ENCODE peak calls at places on chromosomes 11 and 22, in seven cellular contexts. One of them, this sample, is unnamed.

GRCh38 chr11:45104006-45104789 is 42.2 kb upstream of the PRDM11 start:
- DNase-seq in HCT116: no peak
- DNase-seq in K562: no peak
- DNase-seq in H1: peak; percentile 31
- DNase-seq in SK-N-SH: no peak
- DNase-seq in GM12878: no peak
- DNase-seq in HepG2: no peak
- DNase-seq in this sample: no peak

GRCh38 chr11:69365567-69365966 is 71.6 kb downstream of the MYEOV start:
- DNase-seq in HCT116: no peak
- DNase-seq in K562: no peak
- DNase-seq in H1: peak; percentile 20
- DNase-seq in SK-N-SH: no peak
- DNase-seq in GM12878: no peak
- DNase-seq in HepG2: no peak
- DNase-seq in this sample: no peak

GRCh38 chr11:79592441-79593223 is 151.8 kb upstream of the TENM4 start:
- DNase-seq in HCT116: no peak
- DNase-seq in K562: no peak
- DNase-seq in H1: no peak
- DNase-seq in SK-N-SH: no peak
- DNase-seq in GM12878: no peak
- DNase-seq in HepG2: no peak
- DNase-seq in this sample: no peak

GRCh38 chr11:120877746-120878365 is 146.0 kb upstream of the TBCEL start:
- DNase-seq in HCT116: no peak
- DNase-seq in K562: no peak
- DNase-seq in H1: no peak
- DNase-seq in SK-N-SH: no peak
- DNase-seq in GM12878: no peak
- DNase-seq in HepG2: no peak
- DNase-seq in this sample: no peak

GRCh38 chr22:26095271-26095956 is 73.8 kb upstream of the SEZ6L start:
- DNase-seq in HCT116: no peak
- DNase-seq in K562: no peak
- DNase-seq in H1: no peak
- DNase-seq in SK-N-SH: no peak
- DNase-seq in GM12878: no peak
- DNase-seq in HepG2: no peak
- DNase-seq in this sample: no peak

GRCh38 chr11:128727811-128728431 is 34.0 kb downstream of the FLI1 start:
- DNase-seq in HCT116: no peak
- DNase-seq in K562: no peak
- DNase-seq in H1: no peak
- DNase-seq in SK-N-SH: no peak
- DNase-seq in GM12878: no peak
- DNase-seq in HepG2: no peak
- DNase-seq in this sample: no peak

GRCh38 chr11:14908214-14908880 is 16.3 kb upstream of the CYP2R1 start:
- DNase-seq in HCT116: peak; percentile 51
- DNase-seq in K562: peak; percentile 49
- DNase-seq in H1: no peak
- DNase-seq in SK-N-SH: peak; percentile 55
- DNase-seq in GM12878: no peak
- DNase-seq in HepG2: peak; percentile 44
- DNase-seq in this sample: peak; percentile 68

GRCh38 chr22:33464698-33465097 is 406.5 kb upstream of the SYN3 start:
- DNase-seq in HCT116: no peak
- DNase-seq in K562: no peak
- DNase-seq in H1: no peak
- DNase-seq in SK-N-SH: no peak
- DNase-seq in GM12878: no peak
- DNase-seq in HepG2: no peak
- DNase-seq in this sample: no peak

GRCh38 chr11:108472681-108473080 is 5.4 kb upstream of the C11orf65 start:
- DNase-seq in HCT116: no peak
- DNase-seq in K562: no peak
- DNase-seq in H1: no peak
- DNase-seq in SK-N-SH: no peak
- DNase-seq in GM12878: no peak
- DNase-seq in HepG2: no peak
- DNase-seq in this sample: no peak

GRCh38 chr11:63920870-63921417 is 4.0 kb upstream of the RCOR2 start:
- DNase-seq in HCT116: no peak
- DNase-seq in K562: peak; percentile 83
- DNase-seq in H1: peak; percentile 94
- DNase-seq in SK-N-SH: no peak
- DNase-seq in GM12878: no peak
- DNase-seq in HepG2: no peak
- DNase-seq in this sample: no peak

GRCh38 chr11:20158597-20159257 is 1.5 kb downstream of the DBX1 start:
- DNase-seq in HCT116: no peak
- DNase-seq in K562: peak; percentile 45
- DNase-seq in H1: peak; percentile 84
- DNase-seq in SK-N-SH: peak; percentile 33
- DNase-seq in GM12878: no peak
- DNase-seq in HepG2: peak; percentile 6
- DNase-seq in this sample: peak; percentile 87

GRCh38 chr22:45612940-45613339 is 58.7 kb upstream of the ATXN10 start:
- DNase-seq in HCT116: no peak
- DNase-seq in K562: no peak
- DNase-seq in H1: no peak
- DNase-seq in SK-N-SH: no peak
- DNase-seq in GM12878: no peak
- DNase-seq in HepG2: no peak
- DNase-seq in this sample: no peak

GRCh38 chr11:66548041-66548440 is 1.3 kb downstream of the ACTN3 start:
- DNase-seq in HCT116: no peak
- DNase-seq in K562: no peak
- DNase-seq in H1: no peak
- DNase-seq in SK-N-SH: no peak
- DNase-seq in GM12878: no peak
- DNase-seq in HepG2: no peak
- DNase-seq in this sample: no peak

GRCh38 chr22:36220457-36220921 is 18.8 kb downstream of the APOL2 start:
- DNase-seq in HCT116: no peak
- DNase-seq in K562: no peak
- DNase-seq in H1: no peak
- DNase-seq in SK-N-SH: no peak
- DNase-seq in GM12878: no peak
- DNase-seq in HepG2: no peak
- DNase-seq in this sample: no peak

GRCh38 chr11:60265373-60266214 is 14.9 kb upstream of the MS4A4A start:
- DNase-seq in HCT116: peak; percentile 36
- DNase-seq in K562: peak; percentile 52
- DNase-seq in H1: no peak
- DNase-seq in SK-N-SH: peak; percentile 22
- DNase-seq in GM12878: peak; percentile 44
- DNase-seq in HepG2: peak; percentile 8
- DNase-seq in this sample: peak; percentile 72

GRCh38 chr22:24474221-24474620 is 20.9 kb upstream of the UPB1 start:
- DNase-seq in HCT116: peak; percentile 40
- DNase-seq in K562: no peak
- DNase-seq in H1: no peak
- DNase-seq in SK-N-SH: no peak
- DNase-seq in GM12878: no peak
- DNase-seq in HepG2: peak; percentile 64
- DNase-seq in this sample: no peak

GRCh38 chr11:44568706-44569473 is 3.4 kb downstream of the CD82 start:
- DNase-seq in HCT116: no peak
- DNase-seq in K562: peak; percentile 21
- DNase-seq in H1: no peak
- DNase-seq in SK-N-SH: peak; percentile 38
- DNase-seq in GM12878: peak; percentile 63
- DNase-seq in HepG2: no peak
- DNase-seq in this sample: no peak

GRCh38 chr11:48123934-48124755 is 92.5 kb upstream of the OR4B1 start:
- DNase-seq in HCT116: no peak
- DNase-seq in K562: no peak
- DNase-seq in H1: no peak
- DNase-seq in SK-N-SH: no peak
- DNase-seq in GM12878: no peak
- DNase-seq in HepG2: no peak
- DNase-seq in this sample: no peak

GRCh38 chr11:17384002-17384511 is 4.4 kb downstream of the KCNJ11 start:
- DNase-seq in HCT116: peak; percentile 66
- DNase-seq in K562: peak; percentile 65
- DNase-seq in H1: peak; percentile 83
- DNase-seq in SK-N-SH: peak; percentile 73
- DNase-seq in GM12878: no peak
- DNase-seq in HepG2: peak; percentile 81
- DNase-seq in this sample: no peak

GRCh38 chr11:41532413-41532812 is 73.0 kb upstream of the LRRC4C start:
- DNase-seq in HCT116: no peak
- DNase-seq in K562: no peak
- DNase-seq in H1: no peak
- DNase-seq in SK-N-SH: no peak
- DNase-seq in GM12878: no peak
- DNase-seq in HepG2: no peak
- DNase-seq in this sample: no peak

GRCh38 chr11:130904380-130904779 is 11.9 kb downstream of the SNX19 start:
- DNase-seq in HCT116: no peak
- DNase-seq in K562: peak; percentile 22
- DNase-seq in H1: no peak
- DNase-seq in SK-N-SH: peak; percentile 14
- DNase-seq in GM12878: no peak
- DNase-seq in HepG2: no peak
- DNase-seq in this sample: peak; percentile 50

GRCh38 chr11:126352934-126353801 is 2.3 kb upstream of the ST3GAL4 start:
- DNase-seq in HCT116: no peak
- DNase-seq in K562: peak; percentile 52
- DNase-seq in H1: no peak
- DNase-seq in SK-N-SH: no peak
- DNase-seq in GM12878: peak; percentile 15
- DNase-seq in HepG2: peak; percentile 29
- DNase-seq in this sample: peak; percentile 54

GRCh38 chr11:109892321-109892794 is 200.8 kb upstream of the ZC3H12C start:
- DNase-seq in HCT116: no peak
- DNase-seq in K562: peak; percentile 30
- DNase-seq in H1: no peak
- DNase-seq in SK-N-SH: no peak
- DNase-seq in GM12878: no peak
- DNase-seq in HepG2: no peak
- DNase-seq in this sample: peak; percentile 20

GRCh38 chr22:27045103-27045940 is 387.9 kb downstream of the MIAT start:
- DNase-seq in HCT116: no peak
- DNase-seq in K562: no peak
- DNase-seq in H1: no peak
- DNase-seq in SK-N-SH: no peak
- DNase-seq in GM12878: no peak
- DNase-seq in HepG2: no peak
- DNase-seq in this sample: peak; percentile 18

GRCh38 chr11:115199501-115199900 is 304.7 kb downstream of the CADM1 start:
- DNase-seq in HCT116: no peak
- DNase-seq in K562: no peak
- DNase-seq in H1: no peak
- DNase-seq in SK-N-SH: no peak
- DNase-seq in GM12878: no peak
- DNase-seq in HepG2: no peak
- DNase-seq in this sample: no peak

GRCh38 chr11:28674432-28675076 is 566.4 kb downstream of the METTL15 start:
- DNase-seq in HCT116: peak; percentile 48
- DNase-seq in K562: no peak
- DNase-seq in H1: peak; percentile 61
- DNase-seq in SK-N-SH: peak; percentile 28
- DNase-seq in GM12878: no peak
- DNase-seq in HepG2: no peak
- DNase-seq in this sample: no peak

GRCh38 chr22:31272522-31273446 is 19.5 kb downstream of the PIK3IP1 start:
- DNase-seq in HCT116: peak; percentile 32
- DNase-seq in K562: peak; percentile 27
- DNase-seq in H1: peak; percentile 77
- DNase-seq in SK-N-SH: peak; percentile 79
- DNase-seq in GM12878: no peak
- DNase-seq in HepG2: peak; percentile 52
- DNase-seq in this sample: peak; percentile 77

GRCh38 chr11:70579376-70579955 is 181.1 kb downstream of the CTTN start:
- DNase-seq in HCT116: no peak
- DNase-seq in K562: no peak
- DNase-seq in H1: no peak
- DNase-seq in SK-N-SH: peak; percentile 15
- DNase-seq in GM12878: no peak
- DNase-seq in HepG2: no peak
- DNase-seq in this sample: no peak
- TF ChIP-seq JUND in HCT116: no peak
- TF ChIP-seq JUND in K562: no peak
- TF ChIP-seq JUND in H1: no peak
- TF ChIP-seq JUND in SK-N-SH: no peak
- TF ChIP-seq JUND in GM12878: no peak
- TF ChIP-seq JUND in HepG2: no peak
- TF ChIP-seq JUND in this sample: no peak

GRCh38 chr11:76672431-76673163 is 2.0 kb upstream of the LRRC32 start:
- DNase-seq in HCT116: no peak
- DNase-seq in K562: no peak
- DNase-seq in H1: no peak
- DNase-seq in SK-N-SH: no peak
- DNase-seq in GM12878: peak; percentile 84
- DNase-seq in HepG2: no peak
- DNase-seq in this sample: no peak
- TF ChIP-seq JUND in HCT116: no peak
- TF ChIP-seq JUND in K562: no peak
- TF ChIP-seq JUND in H1: no peak
- TF ChIP-seq JUND in SK-N-SH: no peak
- TF ChIP-seq JUND in GM12878: no peak
- TF ChIP-seq JUND in HepG2: no peak
- TF ChIP-seq JUND in this sample: no peak

DNA sequence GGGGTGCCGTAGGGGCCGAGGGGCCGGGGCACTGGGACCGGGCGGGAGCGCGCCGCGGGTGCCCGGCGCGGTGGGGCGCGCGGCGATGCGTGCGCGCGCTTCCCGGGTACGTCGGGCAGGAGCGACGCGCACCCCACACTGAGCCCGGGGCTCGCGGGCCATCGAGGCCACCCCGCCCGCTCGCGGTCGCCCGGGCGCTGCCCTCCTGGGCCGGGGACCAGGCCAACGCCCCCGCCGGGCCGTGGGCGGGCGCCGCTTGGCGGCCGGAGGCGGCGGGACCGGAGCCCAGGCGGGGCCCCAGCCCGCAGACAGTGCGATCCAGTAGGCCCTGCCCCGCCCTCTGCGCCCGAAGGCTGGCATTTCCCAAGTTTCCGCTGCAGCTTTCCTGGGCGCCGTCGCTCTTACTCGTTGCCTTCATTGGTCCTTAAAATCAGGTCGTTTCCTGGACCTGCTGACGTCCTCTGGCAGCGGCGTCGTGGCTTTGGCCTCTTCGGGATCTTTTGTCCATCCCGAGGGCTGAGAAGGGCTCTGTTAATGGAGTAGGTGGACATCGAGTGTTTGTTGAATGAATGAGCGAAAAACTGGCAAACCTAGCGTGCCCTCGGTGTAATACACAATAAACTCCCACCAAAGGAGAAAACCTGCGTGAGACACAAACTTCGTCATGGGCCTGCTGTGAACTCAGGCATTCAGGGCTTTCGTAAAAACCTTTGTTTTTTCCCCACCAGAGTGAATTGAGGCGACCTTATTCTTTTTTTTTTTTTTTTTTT is 638 bp downstream of the PARVA start:
- DNase-seq in HCT116: peak; percentile 75
- DNase-seq in K562: peak; percentile 24
- DNase-seq in H1: peak; percentile 86
- DNase-seq in SK-N-SH: peak; percentile 93
- DNase-seq in GM12878: no peak
- DNase-seq in HepG2: peak; percentile 62
- DNase-seq in this sample: peak; percentile 18
- TF ChIP-seq JUND in HCT116: no peak
- TF ChIP-seq JUND in K562: no peak
- TF ChIP-seq JUND in H1: no peak
- TF ChIP-seq JUND in SK-N-SH: no peak
- TF ChIP-seq JUND in GM12878: no peak
- TF ChIP-seq JUND in HepG2: no peak
- TF ChIP-seq JUND in this sample: no peak

GRCh38 chr11:134472188-134472455 is 60.1 kb upstream of the B3GAT1 start:
- DNase-seq in HCT116: no peak
- DNase-seq in K562: no peak
- DNase-seq in H1: no peak
- DNase-seq in SK-N-SH: no peak
- DNase-seq in GM12878: no peak
- DNase-seq in HepG2: no peak
- DNase-seq in this sample: no peak
- TF ChIP-seq JUND in HCT116: no peak
- TF ChIP-seq JUND in K562: no peak
- TF ChIP-seq JUND in H1: no peak
- TF ChIP-seq JUND in SK-N-SH: no peak
- TF ChIP-seq JUND in GM12878: no peak
- TF ChIP-seq JUND in HepG2: no peak
- TF ChIP-seq JUND in this sample: no peak

This sample was measured in T47D.